ENCODE peak calls at places on chromosomes 6 and 20, in six cellular contexts. One of them, this sample, is unnamed.

GRCh38 chr20:49478266-49478665 is 4.2 kb downstream of the KCNB1 start:
- DNase-seq in astrocyte of the spinal cord: no peak
- DNase-seq in NB4: no peak
- DNase-seq in fibroblast of mammary gland: no peak
- DNase-seq in WTC11: no peak
- DNase-seq in lower leg skin: no peak
- DNase-seq in this sample: no peak

GRCh38 chr6:39791311-39791710 is 865 bp upstream of the DAAM2 start:
- DNase-seq in lower leg skin: peak
- DNase-seq in WTC11: no peak
- DNase-seq in NB4: peak
- DNase-seq in fibroblast of mammary gland: peak
- DNase-seq in astrocyte of the spinal cord: peak
- DNase-seq in this sample: peak

GRCh38 chr6:127951172-127951995 is 50.5 kb upstream of the THEMIS start:
- DNase-seq in NB4: no peak
- DNase-seq in lower leg skin: no peak
- DNase-seq in WTC11: no peak
- DNase-seq in fibroblast of mammary gland: no peak
- DNase-seq in astrocyte of the spinal cord: no peak
- DNase-seq in this sample: no peak

GRCh38 chr6:105024803-105025202 is 67.9 kb downstream of the LIN28B start:
- DNase-seq in NB4: no peak
- DNase-seq in fibroblast of mammary gland: no peak
- DNase-seq in astrocyte of the spinal cord: no peak
- DNase-seq in WTC11: no peak
- DNase-seq in lower leg skin: no peak
- DNase-seq in this sample: no peak

GRCh38 chr20:13458860-13459451 is 179.8 kb downstream of the TASP1 start:
- DNase-seq in WTC11: peak
- DNase-seq in lower leg skin: no peak
- DNase-seq in fibroblast of mammary gland: peak
- DNase-seq in NB4: peak
- DNase-seq in astrocyte of the spinal cord: peak
- DNase-seq in this sample: peak

GRCh38 chr6:28474441-28475219 is 31.3 kb upstream of the ZSCAN23 start:
- DNase-seq in astrocyte of the spinal cord: peak
- DNase-seq in WTC11: no peak
- DNase-seq in fibroblast of mammary gland: peak
- DNase-seq in lower leg skin: no peak
- DNase-seq in NB4: peak
- DNase-seq in this sample: peak

GRCh38 chr20:51803157-51803854 is 985 bp upstream of the SALL4 start:
- DNase-seq in NB4: no peak
- DNase-seq in fibroblast of mammary gland: no peak
- DNase-seq in WTC11: no peak
- DNase-seq in lower leg skin: no peak
- DNase-seq in astrocyte of the spinal cord: no peak
- DNase-seq in this sample: no peak

GRCh38 chr20:57389695-57390603 is 1.2 kb upstream of the RBM38 start:
- DNase-seq in WTC11: peak
- DNase-seq in NB4: peak
- DNase-seq in fibroblast of mammary gland: no peak
- DNase-seq in astrocyte of the spinal cord: no peak
- DNase-seq in lower leg skin: no peak
- DNase-seq in this sample: no peak

GRCh38 chr6:27133281-27134227 is 113.9 kb upstream of the PRSS16 start:
- DNase-seq in NB4: peak
- DNase-seq in lower leg skin: peak
- DNase-seq in astrocyte of the spinal cord: peak
- DNase-seq in fibroblast of mammary gland: peak
- DNase-seq in WTC11: peak
- DNase-seq in this sample: peak

GRCh38 chr6:44004625-44005506 is 122.4 kb downstream of the MRPL14 start:
- DNase-seq in astrocyte of the spinal cord: no peak
- DNase-seq in NB4: peak
- DNase-seq in fibroblast of mammary gland: no peak
- DNase-seq in lower leg skin: no peak
- DNase-seq in WTC11: no peak
- DNase-seq in this sample: peak

GRCh38 chr20:44644384-44645131 is 6.9 kb downstream of the ADA start:
- DNase-seq in astrocyte of the spinal cord: no peak
- DNase-seq in NB4: peak
- DNase-seq in lower leg skin: no peak
- DNase-seq in WTC11: no peak
- DNase-seq in fibroblast of mammary gland: no peak
- DNase-seq in this sample: no peak

GRCh38 chr6:152173321-152173720 is 365.8 kb downstream of the ESR1 start:
- DNase-seq in astrocyte of the spinal cord: no peak
- DNase-seq in fibroblast of mammary gland: peak
- DNase-seq in NB4: no peak
- DNase-seq in lower leg skin: no peak
- DNase-seq in WTC11: no peak
- DNase-seq in this sample: no peak

GRCh38 chr6:155248021-155249001 is 15.5 kb upstream of the CLDN20 start:
- DNase-seq in astrocyte of the spinal cord: peak
- DNase-seq in fibroblast of mammary gland: peak
- DNase-seq in NB4: peak
- DNase-seq in lower leg skin: peak
- DNase-seq in WTC11: peak
- DNase-seq in this sample: peak

GRCh38 chr20:59828478-59829414 is 104.7 kb downstream of the SYCP2 start:
- DNase-seq in WTC11: no peak
- DNase-seq in astrocyte of the spinal cord: no peak
- DNase-seq in lower leg skin: peak
- DNase-seq in fibroblast of mammary gland: no peak
- DNase-seq in NB4: no peak
- DNase-seq in this sample: no peak

GRCh38 chr20:21509597-21510331 is 4.1 kb downstream of the NKX2-2 start:
- DNase-seq in fibroblast of mammary gland: peak
- DNase-seq in WTC11: peak
- DNase-seq in NB4: peak
- DNase-seq in lower leg skin: no peak
- DNase-seq in astrocyte of the spinal cord: peak
- DNase-seq in this sample: no peak

GRCh38 chr20:4297141-4297826 is 281.9 kb upstream of the RNF24 start:
- DNase-seq in WTC11: no peak
- DNase-seq in astrocyte of the spinal cord: no peak
- DNase-seq in fibroblast of mammary gland: peak
- DNase-seq in lower leg skin: peak
- DNase-seq in NB4: peak
- DNase-seq in this sample: no peak

GRCh38 chr20:43979576-43979975 is 64.9 kb downstream of the TOX2 start:
- DNase-seq in astrocyte of the spinal cord: no peak
- DNase-seq in fibroblast of mammary gland: no peak
- DNase-seq in WTC11: no peak
- DNase-seq in lower leg skin: no peak
- DNase-seq in NB4: no peak
- DNase-seq in this sample: no peak

GRCh38 chr20:60363698-60364097 is 405.5 kb downstream of the CDH26 start:
- DNase-seq in WTC11: no peak
- DNase-seq in fibroblast of mammary gland: no peak
- DNase-seq in NB4: no peak
- DNase-seq in astrocyte of the spinal cord: no peak
- DNase-seq in lower leg skin: no peak
- DNase-seq in this sample: no peak

GRCh38 chr6:107576852-107577251 is 86.9 kb downstream of the SOBP start:
- DNase-seq in WTC11: no peak
- DNase-seq in NB4: no peak
- DNase-seq in fibroblast of mammary gland: peak
- DNase-seq in astrocyte of the spinal cord: peak
- DNase-seq in lower leg skin: no peak
- DNase-seq in this sample: peak

GRCh38 chr20:5729348-5729747 is 20.9 kb upstream of the SHLD1 start:
- DNase-seq in fibroblast of mammary gland: peak
- DNase-seq in WTC11: no peak
- DNase-seq in lower leg skin: no peak
- DNase-seq in astrocyte of the spinal cord: no peak
- DNase-seq in NB4: no peak
- DNase-seq in this sample: peak

GRCh38 chr6:170285482-170285881 is 5.4 kb downstream of the DLL1 start:
- DNase-seq in WTC11: no peak
- DNase-seq in NB4: no peak
- DNase-seq in lower leg skin: no peak
- DNase-seq in astrocyte of the spinal cord: no peak
- DNase-seq in fibroblast of mammary gland: no peak
- DNase-seq in this sample: no peak

GRCh38 chr6:84046755-84047154 is 13.2 kb downstream of the MRAP2 start:
- DNase-seq in fibroblast of mammary gland: no peak
- DNase-seq in NB4: no peak
- DNase-seq in WTC11: no peak
- DNase-seq in lower leg skin: no peak
- DNase-seq in astrocyte of the spinal cord: no peak
- DNase-seq in this sample: no peak

GRCh38 chr6:79731471-79731870 is 100.3 kb downstream of the SH3BGRL2 start:
- DNase-seq in NB4: no peak
- DNase-seq in WTC11: no peak
- DNase-seq in lower leg skin: no peak
- DNase-seq in astrocyte of the spinal cord: no peak
- DNase-seq in fibroblast of mammary gland: no peak
- DNase-seq in this sample: no peak

GRCh38 chr20:51046021-51046985 is 23.4 kb upstream of the KCNG1 start:
- DNase-seq in fibroblast of mammary gland: no peak
- DNase-seq in astrocyte of the spinal cord: no peak
- DNase-seq in WTC11: no peak
- DNase-seq in lower leg skin: no peak
- DNase-seq in NB4: no peak
- DNase-seq in this sample: no peak

GRCh38 chr6:43445576-43445975 is 9.8 kb downstream of the DLK2 start:
- DNase-seq in NB4: no peak
- DNase-seq in WTC11: no peak
- DNase-seq in lower leg skin: no peak
- DNase-seq in astrocyte of the spinal cord: no peak
- DNase-seq in fibroblast of mammary gland: no peak
- DNase-seq in this sample: no peak

GRCh38 chr6:31407699-31408098 is 4.3 kb downstream of the MICA start:
- DNase-seq in fibroblast of mammary gland: peak
- DNase-seq in lower leg skin: no peak
- DNase-seq in astrocyte of the spinal cord: peak
- DNase-seq in WTC11: no peak
- DNase-seq in NB4: peak
- DNase-seq in this sample: peak

GRCh38 chr6:63750400-63750799 is 114.8 kb downstream of the PHF3 start:
- DNase-seq in lower leg skin: no peak
- DNase-seq in astrocyte of the spinal cord: no peak
- DNase-seq in NB4: no peak
- DNase-seq in WTC11: no peak
- DNase-seq in fibroblast of mammary gland: peak
- DNase-seq in this sample: no peak

GRCh38 chr6:45929421-45930361 is 86.0 kb downstream of the CLIC5 start:
- DNase-seq in WTC11: no peak
- DNase-seq in fibroblast of mammary gland: no peak
- DNase-seq in astrocyte of the spinal cord: no peak
- DNase-seq in NB4: peak
- DNase-seq in lower leg skin: no peak
- DNase-seq in this sample: no peak

GRCh38 chr6:157898169-157898568 is 75.1 kb downstream of the SNX9 start:
- DNase-seq in NB4: peak
- DNase-seq in astrocyte of the spinal cord: peak
- DNase-seq in WTC11: no peak
- DNase-seq in lower leg skin: no peak
- DNase-seq in fibroblast of mammary gland: no peak
- DNase-seq in this sample: no peak

GRCh38 chr20:36677422-36677771 is 31.4 kb upstream of the SLA2 start:
- DNase-seq in fibroblast of mammary gland: no peak
- DNase-seq in astrocyte of the spinal cord: no peak
- DNase-seq in WTC11: no peak
- DNase-seq in lower leg skin: no peak
- DNase-seq in NB4: no peak
- DNase-seq in this sample: no peak
- TF ChIP-seq CTCF in fibroblast of mammary gland: no peak
- TF ChIP-seq CTCF in astrocyte of the spinal cord: no peak
- TF ChIP-seq CTCF in WTC11: no peak
- TF ChIP-seq CTCF in lower leg skin: no peak
- TF ChIP-seq CTCF in NB4: no peak
- TF ChIP-seq CTCF in this sample: no peak

GRCh38 chr20:10823585-10823984 is 149.8 kb upstream of the JAG1 start:
- DNase-seq in astrocyte of the spinal cord: no peak
- DNase-seq in fibroblast of mammary gland: no peak
- DNase-seq in WTC11: no peak
- DNase-seq in NB4: no peak
- DNase-seq in lower leg skin: no peak
- DNase-seq in this sample: peak
- TF ChIP-seq CTCF in astrocyte of the spinal cord: no peak
- TF ChIP-seq CTCF in fibroblast of mammary gland: no peak
- TF ChIP-seq CTCF in WTC11: no peak
- TF ChIP-seq CTCF in NB4: no peak
- TF ChIP-seq CTCF in lower leg skin: no peak
- TF ChIP-seq CTCF in this sample: no peak

GRCh38 chr6:144595266-144595665 is 310.1 kb downstream of the UTRN start:
- DNase-seq in WTC11: no peak
- DNase-seq in astrocyte of the spinal cord: peak
- DNase-seq in NB4: no peak
- DNase-seq in lower leg skin: no peak
- DNase-seq in fibroblast of mammary gland: no peak
- DNase-seq in this sample: no peak
- TF ChIP-seq CTCF in WTC11: no peak
- TF ChIP-seq CTCF in astrocyte of the spinal cord: no peak
- TF ChIP-seq CTCF in NB4: no peak
- TF ChIP-seq CTCF in lower leg skin: no peak
- TF ChIP-seq CTCF in fibroblast of mammary gland: no peak
- TF ChIP-seq CTCF in this sample: no peak

DNA sequence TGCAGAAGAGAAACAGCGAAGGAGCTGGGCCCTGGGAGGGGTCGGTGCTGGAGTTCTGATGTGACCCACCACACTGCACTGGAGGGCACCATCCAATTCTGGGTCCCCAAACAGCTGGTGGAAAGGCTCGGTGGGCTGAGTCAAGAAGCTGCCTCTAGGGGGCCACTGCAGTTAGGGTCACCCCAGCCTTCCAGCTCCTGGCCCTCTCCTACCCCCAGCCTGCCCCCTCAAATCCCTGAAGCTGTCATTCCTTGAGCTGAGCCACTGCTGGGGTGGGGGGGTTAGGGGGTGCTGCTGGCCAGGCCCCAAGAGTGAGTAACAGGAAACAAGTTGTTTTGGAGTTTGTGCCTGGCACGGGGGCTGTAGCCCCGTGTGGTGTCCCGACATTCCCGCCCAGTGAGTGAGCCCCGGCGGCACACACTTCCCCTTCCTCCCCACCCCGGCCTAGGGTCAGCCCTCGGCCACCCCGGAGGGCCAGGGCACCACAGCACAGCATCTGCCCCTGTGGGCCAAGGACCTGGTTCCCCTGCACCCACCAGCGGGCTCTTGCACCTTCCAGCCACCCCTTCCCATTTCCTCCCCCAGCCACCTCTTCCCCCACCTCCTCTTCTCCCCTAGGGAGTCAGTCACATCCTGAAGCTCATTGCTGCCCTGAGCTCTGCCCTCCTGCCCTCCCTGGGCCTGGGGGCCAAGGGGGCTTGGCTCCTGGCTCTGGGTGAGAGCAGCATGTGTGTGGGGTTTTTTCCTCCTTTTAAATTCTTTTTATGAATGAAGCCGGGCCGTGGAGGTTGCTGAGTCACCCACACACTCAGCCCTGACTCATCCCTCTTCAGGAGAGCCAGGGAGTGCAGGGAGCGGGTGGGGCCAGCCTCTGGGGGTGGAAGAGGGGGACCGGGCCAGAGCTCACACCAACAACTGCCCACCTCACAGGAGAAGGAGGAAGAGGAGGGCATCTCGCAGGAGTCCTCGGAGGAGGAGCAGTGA is 4.6 kb downstream of the SMIM29 start:
- DNase-seq in astrocyte of the spinal cord: peak
- DNase-seq in WTC11: peak
- DNase-seq in lower leg skin: no peak
- DNase-seq in NB4: peak
- DNase-seq in fibroblast of mammary gland: peak
- DNase-seq in this sample: peak
- TF ChIP-seq CTCF in astrocyte of the spinal cord: peak
- TF ChIP-seq CTCF in WTC11: peak
- TF ChIP-seq CTCF in lower leg skin: no peak
- TF ChIP-seq CTCF in NB4: peak
- TF ChIP-seq CTCF in fibroblast of mammary gland: peak
- TF ChIP-seq CTCF in this sample: peak